ENCODE peak calls at places on chromosomes 13 and 19, in five cellular contexts. N is NCI-H1092 treated with DMSO at 0.1 percent for 48 hours; C is H54; J is memory B cell; L is CD4-positive, alpha-beta memory T cell. R is an unnamed sample.

GRCh38 chr19:2813235-2814160 is 6.2 kb upstream of the ZNF554 start:
- DNase-seq in L (no peak), N (no peak), C (no peak), J (no peak), R (no peak)

GRCh38 chr19:4376991-4377781 is 23.2 kb downstream of the SH3GL1 start:
- DNase-seq in L (no peak), N (no peak), J (no peak), C (no peak), R (no peak)

GRCh38 chr19:43430142-43430710 is 15.5 kb downstream of the TEX101 start:
- DNase-seq in C (no peak), L (peak; percentile 58), J (peak; percentile 23), N (no peak), R (no peak)

GRCh38 chr13:75352641-75353327 is 129.2 kb downstream of the TBC1D4 start:
- DNase-seq in N (no peak), J (no peak), C (no peak), L (no peak), R (no peak)

GRCh38 chr19:45591004-45591637 is 6.5 kb upstream of the OPA3 start:
- DNase-seq in L (no peak), C (no peak), N (peak; percentile 12), J (no peak), R (no peak)

GRCh38 chr19:45560686-45561085 is 23.9 kb downstream of the OPA3 start:
- DNase-seq in C (no peak), J (no peak), L (no peak), N (no peak), R (no peak)

GRCh38 chr13:74061939-74062595 is 72.1 kb downstream of the KLF12 start:
- DNase-seq in C (no peak), J (no peak), L (peak; percentile 49), N (no peak), R (no peak)

GRCh38 chr13:40503966-40504591 is 162.4 kb downstream of the FOXO1 start:
- DNase-seq in J (no peak), N (no peak), C (peak; percentile 26), L (no peak), R (no peak)

GRCh38 chr13:76723551-76724232 is 162.5 kb downstream of the KCTD12 start:
- DNase-seq in J (no peak), L (no peak), C (no peak), N (no peak), R (no peak)

GRCh38 chr19:56699552-56699951 is 28.0 kb upstream of the ZNF835 start:
- DNase-seq in J (no peak), L (no peak), C (no peak), N (no peak), R (no peak)

GRCh38 chr19:10929402-10929794 is 787 bp downstream of the TIMM29 start:
- DNase-seq in C (no peak), L (no peak), J (no peak), N (no peak), R (no peak)

GRCh38 chr19:38617764-38618589 is at the start of gene MAP4K1:
- DNase-seq in J (peak; percentile 92), L (peak; percentile 61), C (no peak), N (no peak), R (no peak)

GRCh38 chr13:33185853-33186252 is 99.7 kb downstream of the STARD13 start:
- DNase-seq in L (no peak), N (no peak), C (no peak), J (no peak), R (no peak)

GRCh38 chr19:39934584-39935233 is at the start of gene FCGBP:
- DNase-seq in N (no peak), L (no peak), C (no peak), J (no peak), R (no peak)

R was measured in HCT116.